ENCODE peak calls at places on chromosomes 3 and 15, in eight cellular contexts. One of them, this sample, is unnamed.

GRCh38 chr3:53040361-53040820 is 5.5 kb downstream of the SFMBT1 start:
- ATAC-seq in HCT116: no peak
- ATAC-seq in effector memory CD8-positive, alpha-beta T cell: peak
- ATAC-seq in heart right ventricle: no peak
- ATAC-seq in A549: no peak
- ATAC-seq in heart left ventricle: no peak
- ATAC-seq in activated CD8-positive, alpha-beta memory T cell treated with anti-CD3 and anti-CD28 coated beads, Interleukin-2, amount 10 ng/mL, durations not matched to agents 7 days and 5 days: no peak
- ATAC-seq in foreskin keratinocyte: peak
- ATAC-seq in this sample: no peak

GRCh38 chr3:72137865-72138861 is 353.2 kb upstream of the PROK2 start:
- ATAC-seq in HCT116: no peak
- ATAC-seq in heart right ventricle: peak
- ATAC-seq in A549: no peak
- ATAC-seq in heart left ventricle: peak
- ATAC-seq in activated CD8-positive, alpha-beta memory T cell treated with anti-CD3 and anti-CD28 coated beads, Interleukin-2, amount 10 ng/mL, durations not matched to agents 7 days and 5 days: peak
- ATAC-seq in foreskin keratinocyte: no peak
- ATAC-seq in effector memory CD8-positive, alpha-beta T cell: no peak
- ATAC-seq in this sample: no peak

GRCh38 chr3:33602829-33603228 is 115.2 kb downstream of the CLASP2 start:
- ATAC-seq in effector memory CD8-positive, alpha-beta T cell: no peak
- ATAC-seq in A549: no peak
- ATAC-seq in activated CD8-positive, alpha-beta memory T cell treated with anti-CD3 and anti-CD28 coated beads, Interleukin-2, amount 10 ng/mL, durations not matched to agents 7 days and 5 days: no peak
- ATAC-seq in heart right ventricle: no peak
- ATAC-seq in foreskin keratinocyte: no peak
- ATAC-seq in heart left ventricle: peak
- ATAC-seq in HCT116: no peak
- ATAC-seq in this sample: no peak

GRCh38 chr15:28013480-28013879 is 85.6 kb downstream of the OCA2 start:
- ATAC-seq in effector memory CD8-positive, alpha-beta T cell: no peak
- ATAC-seq in HCT116: no peak
- ATAC-seq in A549: no peak
- ATAC-seq in heart right ventricle: no peak
- ATAC-seq in foreskin keratinocyte: no peak
- ATAC-seq in heart left ventricle: no peak
- ATAC-seq in activated CD8-positive, alpha-beta memory T cell treated with anti-CD3 and anti-CD28 coated beads, Interleukin-2, amount 10 ng/mL, durations not matched to agents 7 days and 5 days: no peak
- ATAC-seq in this sample: no peak

GRCh38 chr3:190424108-190424477 is 25.6 kb downstream of the TMEM207 start:
- ATAC-seq in effector memory CD8-positive, alpha-beta T cell: peak
- ATAC-seq in heart left ventricle: no peak
- ATAC-seq in HCT116: peak
- ATAC-seq in activated CD8-positive, alpha-beta memory T cell treated with anti-CD3 and anti-CD28 coated beads, Interleukin-2, amount 10 ng/mL, durations not matched to agents 7 days and 5 days: no peak
- ATAC-seq in heart right ventricle: no peak
- ATAC-seq in A549: peak
- ATAC-seq in foreskin keratinocyte: no peak
- ATAC-seq in this sample: no peak

GRCh38 chr3:13574083-13574797 is 25.3 kb downstream of the FBLN2 start:
- ATAC-seq in activated CD8-positive, alpha-beta memory T cell treated with anti-CD3 and anti-CD28 coated beads, Interleukin-2, amount 10 ng/mL, durations not matched to agents 7 days and 5 days: no peak
- ATAC-seq in HCT116: no peak
- ATAC-seq in effector memory CD8-positive, alpha-beta T cell: no peak
- ATAC-seq in heart left ventricle: no peak
- ATAC-seq in foreskin keratinocyte: no peak
- ATAC-seq in A549: no peak
- ATAC-seq in heart right ventricle: no peak
- ATAC-seq in this sample: no peak

GRCh38 chr3:4976109-4976508 is 3.1 kb upstream of the BHLHE40 start:
- ATAC-seq in effector memory CD8-positive, alpha-beta T cell: no peak
- ATAC-seq in heart left ventricle: no peak
- ATAC-seq in HCT116: peak
- ATAC-seq in activated CD8-positive, alpha-beta memory T cell treated with anti-CD3 and anti-CD28 coated beads, Interleukin-2, amount 10 ng/mL, durations not matched to agents 7 days and 5 days: no peak
- ATAC-seq in heart right ventricle: no peak
- ATAC-seq in A549: no peak
- ATAC-seq in foreskin keratinocyte: no peak
- ATAC-seq in this sample: no peak

GRCh38 chr3:190362258-190362657 is 25.7 kb upstream of the CLDN16 start:
- ATAC-seq in HCT116: no peak
- ATAC-seq in heart right ventricle: no peak
- ATAC-seq in effector memory CD8-positive, alpha-beta T cell: no peak
- ATAC-seq in heart left ventricle: no peak
- ATAC-seq in foreskin keratinocyte: no peak
- ATAC-seq in activated CD8-positive, alpha-beta memory T cell treated with anti-CD3 and anti-CD28 coated beads, Interleukin-2, amount 10 ng/mL, durations not matched to agents 7 days and 5 days: no peak
- ATAC-seq in A549: no peak
- ATAC-seq in this sample: no peak

GRCh38 chr15:75321711-75322110 is 14.2 kb upstream of the COMMD4 start:
- ATAC-seq in effector memory CD8-positive, alpha-beta T cell: no peak
- ATAC-seq in HCT116: no peak
- ATAC-seq in heart left ventricle: no peak
- ATAC-seq in A549: no peak
- ATAC-seq in foreskin keratinocyte: no peak
- ATAC-seq in activated CD8-positive, alpha-beta memory T cell treated with anti-CD3 and anti-CD28 coated beads, Interleukin-2, amount 10 ng/mL, durations not matched to agents 7 days and 5 days: no peak
- ATAC-seq in heart right ventricle: no peak
- ATAC-seq in this sample: no peak

GRCh38 chr3:56771376-56771775 is 30.4 kb downstream of the ARHGEF3 start:
- ATAC-seq in heart right ventricle: no peak
- ATAC-seq in effector memory CD8-positive, alpha-beta T cell: no peak
- ATAC-seq in heart left ventricle: no peak
- ATAC-seq in A549: no peak
- ATAC-seq in foreskin keratinocyte: no peak
- ATAC-seq in activated CD8-positive, alpha-beta memory T cell treated with anti-CD3 and anti-CD28 coated beads, Interleukin-2, amount 10 ng/mL, durations not matched to agents 7 days and 5 days: no peak
- ATAC-seq in HCT116: no peak
- ATAC-seq in this sample: no peak

GRCh38 chr15:101141926-101142527 is 109.8 kb downstream of the CHSY1 start:
- ATAC-seq in A549: no peak
- ATAC-seq in foreskin keratinocyte: no peak
- ATAC-seq in heart left ventricle: no peak
- ATAC-seq in activated CD8-positive, alpha-beta memory T cell treated with anti-CD3 and anti-CD28 coated beads, Interleukin-2, amount 10 ng/mL, durations not matched to agents 7 days and 5 days: no peak
- ATAC-seq in HCT116: no peak
- ATAC-seq in effector memory CD8-positive, alpha-beta T cell: no peak
- ATAC-seq in heart right ventricle: no peak
- ATAC-seq in this sample: no peak

This sample was measured in gastroesophageal sphincter.